ENCODE peak calls at places on chromosome 11, in nine cellular contexts. A is GM12878; V is caudate nucleus; P is naive thymus-derived CD4-positive, alpha-beta T cell; K is CD4-positive, alpha-beta memory T cell; T is HCT116; B is body of pancreas; Y is IMR-90; U is A549. J is an unnamed sample.

GRCh38 chr11:20161230-20161918 is 1.1 kb upstream of the DBX1 start:
- DNase-seq in A (no peak), V (no peak), P (no peak), K (peak), T (no peak), B (no peak), Y (no peak), U (no peak), J (no peak)

GRCh38 chr11:64743591-64744543 is at the start of gene RASGRP2:
- DNase-seq in A (no peak), V (peak), P (peak), K (peak), T (no peak), B (peak), Y (no peak), U (peak), J (peak)

GRCh38 chr11:119591836-119592310 is 137.1 kb downstream of the NECTIN1 start:
- DNase-seq in A (no peak), V (no peak), P (no peak), K (no peak), T (no peak), B (no peak), Y (no peak), U (no peak), J (no peak)

GRCh38 chr11:2507945-2508749 is 63.3 kb downstream of the KCNQ1 start:
- DNase-seq in A (no peak), V (no peak), P (no peak), K (no peak), T (no peak), B (no peak), Y (no peak), U (no peak), J (no peak)

GRCh38 chr11:103294516-103294915 is 185.3 kb downstream of the DYNC2H1 start:
- DNase-seq in A (no peak), V (no peak), P (no peak), K (no peak), T (no peak), B (no peak), Y (peak), U (no peak), J (no peak)

GRCh38 chr11:3341298-3341697 is 37.6 kb downstream of the ZNF195 start:
- DNase-seq in A (no peak), V (peak), P (peak), K (peak), T (peak), B (peak), Y (no peak), U (no peak), J (peak)

GRCh38 chr11:120334894-120335462 is 1.2 kb upstream of the ARHGEF12 start:
- DNase-seq in A (peak), V (peak), P (peak), K (peak), T (no peak), B (peak), Y (peak), U (peak), J (no peak)

GRCh38 chr11:79043726-79044125 is 397.1 kb downstream of the TENM4 start:
- DNase-seq in A (no peak), V (no peak), P (no peak), K (no peak), T (no peak), B (no peak), Y (no peak), U (no peak), J (no peak)

GRCh38 chr11:107733518-107733917 is 21.7 kb upstream of the SLN start:
- DNase-seq in A (peak), V (no peak), P (no peak), K (no peak), T (no peak), B (no peak), Y (no peak), U (no peak), J (no peak)

GRCh38 chr11:19370100-19370861 is 129.5 kb upstream of the E2F8 start:
- DNase-seq in A (no peak), V (no peak), P (no peak), K (no peak), T (no peak), B (peak), Y (peak), U (no peak), J (no peak)

GRCh38 chr11:27973851-27974536 is 134.0 kb downstream of the KIF18A start:
- DNase-seq in A (no peak), V (no peak), P (no peak), K (no peak), T (no peak), B (no peak), Y (peak), U (no peak), J (no peak)

DNA sequence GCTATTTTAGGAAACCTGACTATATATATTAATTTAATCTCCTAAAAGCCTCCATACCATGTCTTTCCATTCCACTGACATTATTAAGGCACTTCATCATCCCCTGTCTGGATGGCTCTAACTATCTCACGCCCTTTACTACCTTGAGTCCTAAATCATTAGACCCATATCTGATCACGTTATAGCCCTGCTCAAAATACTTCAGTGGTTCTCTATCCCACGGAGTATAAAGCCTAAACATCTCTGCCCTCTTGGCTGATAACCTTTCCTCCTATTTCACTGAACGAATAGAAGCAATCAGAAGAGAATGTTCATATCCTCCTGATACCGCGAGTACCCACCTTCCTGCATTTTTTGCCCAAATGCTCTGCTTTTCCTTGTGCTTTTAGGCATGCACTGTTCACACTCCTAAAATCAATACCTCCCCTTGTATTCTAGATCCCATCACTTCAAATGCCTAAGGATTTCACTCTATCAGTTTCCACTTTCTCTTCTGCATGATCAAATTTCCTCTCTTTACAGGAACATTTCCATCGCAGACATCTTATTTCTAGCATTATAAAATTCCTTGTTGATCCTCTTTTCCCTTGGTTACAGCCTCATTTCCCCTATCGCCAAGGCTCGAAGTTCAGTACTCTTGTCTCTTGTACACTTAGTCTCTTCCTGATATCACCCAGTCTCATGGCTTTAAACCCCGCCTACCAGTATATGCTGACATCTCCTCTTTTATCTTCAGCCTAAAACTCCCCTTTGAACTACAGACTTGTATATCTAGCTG is 45.0 kb upstream of the BIRC3 start:
- DNase-seq in A (no peak), V (no peak), P (peak), K (no peak), T (no peak), B (no peak), Y (no peak), U (no peak), J (no peak)
- H3K27ac ChIP-seq in A (no peak), V (no peak), P (no peak), K (no peak), T (no peak), B (no peak), Y (no peak), U (no peak), J (no peak)

GRCh38 chr11:75667831-75668507 is 869 bp downstream of the MAP6 start:
- DNase-seq in A (no peak), V (peak), P (no peak), K (no peak), T (no peak), B (peak), Y (peak), U (peak), J (peak)
- H3K27ac ChIP-seq in A (no peak), V (peak), P (no peak), K (no peak), T (no peak), B (no peak), Y (no peak), U (peak), J (peak)

DNA sequence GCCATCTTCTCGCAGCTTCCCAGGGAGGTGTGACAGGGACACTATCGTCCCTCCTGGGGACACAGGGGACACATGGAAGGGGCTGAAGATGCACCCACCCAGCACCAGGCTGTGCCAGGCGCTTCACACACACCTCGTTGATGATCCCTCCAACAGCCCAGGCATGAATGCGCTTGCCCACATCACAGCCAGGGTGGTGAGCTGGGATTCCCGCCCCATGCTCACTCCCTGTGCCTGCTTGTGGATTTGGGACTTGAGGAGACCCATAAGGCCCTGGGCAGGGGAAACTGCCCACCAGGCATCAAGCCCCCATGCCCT is 57.8 kb downstream of the OTOG start:
- DNase-seq in A (no peak), V (no peak), P (no peak), K (no peak), T (no peak), B (no peak), Y (no peak), U (no peak), J (no peak)
- H3K27ac ChIP-seq in A (no peak), V (no peak), P (no peak), K (no peak), T (no peak), B (no peak), Y (no peak), U (no peak), J (no peak)

GRCh38 chr11:76579047-76579751 is 91.3 kb downstream of the LRRC32 start:
- DNase-seq in A (no peak), V (no peak), P (no peak), K (no peak), T (no peak), B (peak), Y (no peak), U (no peak), J (peak)
- H3K27ac ChIP-seq in A (no peak), V (peak), P (no peak), K (no peak), T (no peak), B (peak), Y (no peak), U (no peak), J (peak)

DNA sequence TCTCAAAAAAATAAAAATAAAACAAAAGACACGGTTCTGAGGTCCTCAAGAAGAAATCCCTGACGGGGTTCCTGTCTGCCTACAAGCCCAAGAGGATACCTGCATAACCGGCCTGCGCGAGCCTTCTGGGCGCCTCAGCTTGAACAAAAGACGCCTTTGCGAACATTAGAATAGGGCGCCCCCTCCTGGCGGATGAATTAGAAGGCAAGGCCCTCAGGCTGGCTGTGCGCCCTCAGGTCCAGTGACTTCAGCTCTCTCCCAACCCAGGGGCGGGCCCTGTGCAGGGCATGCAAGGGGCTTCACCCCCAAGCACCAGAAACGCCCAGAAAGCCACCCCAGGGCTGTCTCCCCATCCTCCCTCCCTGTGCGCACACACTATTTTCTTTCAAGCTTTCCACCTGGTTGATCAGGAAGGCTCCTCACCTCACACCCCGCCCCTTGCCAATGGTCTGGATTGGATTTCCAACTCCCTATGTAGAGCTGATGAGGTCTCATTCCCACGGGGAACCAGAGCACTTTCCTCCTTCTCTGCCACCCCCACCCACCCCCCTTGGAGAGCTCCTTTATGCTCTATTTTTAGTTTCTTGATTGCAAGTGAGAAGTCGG is 273.3 kb downstream of the BUD13 start:
- DNase-seq in A (no peak), V (no peak), P (no peak), K (no peak), T (peak), B (peak), Y (peak), U (peak), J (peak)
- H3K27ac ChIP-seq in A (no peak), V (no peak), P (no peak), K (no peak), T (no peak), B (no peak), Y (no peak), U (no peak), J (no peak)

DNA sequence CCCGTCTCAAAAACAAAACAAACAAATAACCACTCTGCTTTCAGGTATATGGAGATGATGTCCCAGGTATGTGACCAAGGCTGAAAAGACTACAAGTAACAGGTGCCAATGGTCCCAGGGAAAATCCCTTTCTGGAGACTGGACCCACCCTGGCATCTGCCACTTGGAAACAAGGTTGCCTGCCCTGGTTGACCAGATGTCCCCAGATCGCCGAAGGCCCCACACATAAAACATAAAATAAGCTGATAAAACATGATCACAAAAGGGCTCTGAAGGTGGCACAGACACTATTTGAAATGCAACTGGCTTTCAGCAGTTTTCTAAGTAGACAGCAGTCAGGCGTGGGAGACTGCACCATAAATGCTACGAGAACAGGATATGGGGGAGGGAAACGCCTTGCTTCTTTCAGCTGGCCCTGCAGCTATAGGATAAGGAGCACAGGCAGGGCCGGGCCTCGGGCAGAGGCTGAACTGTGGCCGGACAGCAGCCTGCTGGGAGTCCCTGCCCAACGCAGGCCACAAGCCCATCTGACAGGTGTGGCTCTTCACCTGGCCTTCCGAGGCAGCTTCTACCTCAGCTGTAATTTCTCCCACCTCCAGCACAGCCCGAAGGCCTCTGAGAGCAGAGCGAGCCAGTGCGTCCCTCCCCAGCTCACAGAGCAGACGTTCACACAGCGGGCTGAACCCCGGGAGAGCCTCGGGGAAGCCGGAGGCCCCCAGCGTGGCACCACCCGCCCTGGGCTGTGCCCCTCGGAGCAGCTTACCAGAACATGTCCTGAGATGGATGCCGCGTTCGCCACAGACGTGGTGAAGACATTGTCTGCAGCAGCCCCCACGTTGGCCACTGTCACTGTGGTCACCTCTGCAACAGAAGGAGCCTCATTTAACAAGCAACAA is 4.0 kb downstream of the DEAF1 start:
- DNase-seq in A (no peak), V (peak), P (peak), K (peak), T (no peak), B (no peak), Y (no peak), U (no peak), J (no peak)
- H3K27ac ChIP-seq in A (no peak), V (peak), P (peak), K (no peak), T (no peak), B (peak), Y (no peak), U (no peak), J (no peak)

DNA sequence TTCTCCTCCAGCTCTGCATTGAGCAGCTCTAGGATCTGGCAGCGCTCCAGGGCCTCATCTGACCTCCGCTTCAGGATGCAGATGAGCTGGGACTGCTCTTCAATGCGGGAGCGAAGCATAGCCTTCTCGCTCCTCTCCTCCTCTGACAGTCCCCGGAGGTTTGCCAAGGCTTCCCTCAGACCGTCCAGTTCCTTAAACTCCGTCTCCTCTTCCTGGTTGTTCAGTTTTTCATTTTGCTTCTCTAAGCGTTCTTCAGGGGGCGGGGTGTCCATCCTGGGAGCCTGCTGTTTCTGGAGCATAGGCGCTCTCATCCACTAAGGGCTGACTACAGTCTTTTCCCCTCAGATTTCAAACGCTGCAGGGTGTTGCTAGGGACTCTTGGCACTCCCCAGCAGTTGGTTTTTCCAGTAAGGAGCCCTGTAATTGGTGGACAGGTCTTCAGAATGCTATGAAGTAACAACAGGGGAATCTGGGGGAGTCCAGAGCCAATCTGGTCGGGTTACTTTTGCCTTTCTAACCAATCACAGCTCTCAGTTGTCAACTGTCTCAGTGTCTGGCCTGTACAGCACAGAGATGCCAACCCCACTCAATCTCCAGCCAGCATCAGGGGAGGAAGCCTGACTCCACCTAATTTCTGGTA is at the start of gene CCDC89:
- DNase-seq in A (no peak), V (peak), P (no peak), K (no peak), T (no peak), B (peak), Y (peak), U (no peak), J (peak)
- H3K27ac ChIP-seq in A (no peak), V (peak), P (no peak), K (no peak), T (no peak), B (no peak), Y (peak), U (no peak), J (peak)

GRCh38 chr11:6607190-6607635 is 3.6 kb downstream of the ILK start:
- DNase-seq in A (no peak), V (no peak), P (no peak), K (no peak), T (no peak), B (no peak), Y (no peak), U (no peak), J (no peak)
- H3K27ac ChIP-seq in A (peak), V (peak), P (peak), K (peak), T (peak), B (peak), Y (peak), U (peak), J (peak)